ENCODE peak calls at places on chromosomes 16 and 17, in ten cellular contexts. K is stimulated activated CD4-positive, alpha-beta T cell treated with anti-CD3 and anti-CD28 coated beads, Interleukin-4, amount 100 ng/mL, for 48 hours; D is BE2C; F is activated T-cell treated with anti-CD3 and anti-CD28 coated beads for 48 hours; V is activated CD4-positive, alpha-beta T cell treated with anti-CD3 and anti-CD28 coated beads for 24 hours; R is activated T-helper 1 cell treated with anti-CD3 and anti-CD28 coated beads, Interleukin-2, amount 50 U/mL, for 16 hours; C is body of pancreas; Y is activated naive CD8-positive, alpha-beta T cell treated with anti-CD3 and anti-CD28 coated beads, Interleukin-2, amount 50 U/mL, for 16 hours; B is stimulated activated CD8-positive, alpha-beta memory T cell treated with anti-CD3 and anti-CD28 coated beads, Interleukin-2, amount 100 ng/mL, for 1 hour; A is EH. O is an unnamed sample.

GRCh38 chr16:12228607-12229499 is 252.3 kb downstream of the SNX29 start:
- DNase-seq in B (no peak), D (peak; percentile 62), Y (no peak), V (peak; percentile 11), R (no peak), K (peak; percentile 30), A (peak; percentile 87), F (peak; percentile 27), C (no peak), O (no peak)

GRCh38 chr16:986925-987581 is 5.5 kb downstream of the SOX8 start:
- DNase-seq in R (no peak), F (no peak), C (no peak), A (no peak), V (no peak), B (no peak), K (no peak), Y (no peak), D (peak; percentile 72), O (no peak)

GRCh38 chr16:76464973-76465620 is 187.9 kb downstream of the CNTNAP4 start:
- DNase-seq in Y (no peak), C (no peak), R (no peak), A (no peak), D (no peak), K (no peak), F (no peak), V (no peak), B (no peak), O (no peak)

GRCh38 chr17:53707546-53707945 is 115.2 kb upstream of the KIF2B start:
- DNase-seq in C (no peak), Y (no peak), V (no peak), R (no peak), D (no peak), B (no peak), K (no peak), A (no peak), F (no peak), O (no peak)

GRCh38 chr16:82945420-82946096 is 318.8 kb downstream of the CDH13 start:
- DNase-seq in F (no peak), D (no peak), C (no peak), Y (no peak), B (no peak), R (no peak), A (peak; percentile 25), K (no peak), V (no peak), O (no peak)

GRCh38 chr16:81384006-81384405 is 60.6 kb upstream of the CMIP start:
- DNase-seq in Y (no peak), F (no peak), K (no peak), B (no peak), C (no peak), V (no peak), D (no peak), R (no peak), A (peak; percentile 51), O (no peak)

GRCh38 chr17:64094412-64094811 is 35.5 kb downstream of the ERN1 start:
- DNase-seq in B (no peak), K (no peak), F (no peak), R (no peak), D (no peak), Y (no peak), C (no peak), V (no peak), A (no peak), O (no peak)

GRCh38 chr17:37488009-37488604 is 1.6 kb upstream of the DUSP14 start:
- DNase-seq in D (no peak), Y (no peak), F (no peak), C (no peak), A (peak; percentile 99), R (no peak), B (no peak), K (no peak), V (no peak), O (peak; percentile 45)

GRCh38 chr16:66473654-66474519 is 46.8 kb downstream of the BEAN1 start:
- DNase-seq in Y (no peak), R (no peak), D (no peak), V (no peak), F (no peak), B (no peak), K (no peak), A (no peak), C (no peak), O (no peak)

GRCh38 chr16:3144331-3144881 is 9.6 kb downstream of the ZNF213 start:
- DNase-seq in V (no peak), K (no peak), D (no peak), F (no peak), A (no peak), B (no peak), R (no peak), Y (no peak), C (no peak), O (no peak)

GRCh38 chr17:45436161-45436560 is 3.5 kb upstream of the ARHGAP27 start:
- DNase-seq in B (no peak), A (no peak), F (no peak), V (no peak), Y (no peak), D (no peak), C (no peak), K (no peak), R (no peak), O (no peak)

GRCh38 chr17:72332367-72332766 is 211.5 kb downstream of the SOX9 start:
- DNase-seq in F (no peak), V (no peak), A (peak; percentile 11), B (no peak), Y (no peak), R (no peak), D (no peak), C (no peak), K (no peak), O (no peak)

GRCh38 chr16:12405083-12405482 is 398.6 kb downstream of the CPPED1 start:
- DNase-seq in C (no peak), D (no peak), A (no peak), R (no peak), K (no peak), Y (no peak), B (no peak), F (no peak), V (no peak), O (no peak)

GRCh38 chr17:4204676-4205075 is 59.1 kb downstream of the ANKFY1 start:
- DNase-seq in Y (no peak), D (no peak), K (no peak), R (no peak), B (no peak), F (no peak), C (no peak), V (no peak), A (peak; percentile 100), O (peak; percentile 35)

GRCh38 chr17:4554441-4554996 is 665 bp downstream of the MYBBP1A start:
- DNase-seq in C (no peak), F (no peak), R (no peak), V (no peak), K (no peak), D (peak; percentile 2), A (no peak), Y (no peak), B (no peak), O (no peak)

GRCh38 chr16:29674188-29674587 is 4.8 kb upstream of the QPRT start:
- DNase-seq in D (peak; percentile 18), F (no peak), C (no peak), A (peak; percentile 37), R (no peak), V (no peak), Y (no peak), B (no peak), K (no peak), O (no peak)

GRCh38 chr16:78647019-78647418 is 547.6 kb downstream of the WWOX start:
- DNase-seq in K (no peak), V (no peak), C (no peak), D (no peak), Y (no peak), R (no peak), A (no peak), F (no peak), B (no peak), O (no peak)

GRCh38 chr17:51445934-51446333 is 185.6 kb downstream of the UTP18 start:
- DNase-seq in V (no peak), A (no peak), K (no peak), C (no peak), R (no peak), Y (no peak), F (no peak), D (no peak), B (no peak), O (no peak)

GRCh38 chr16:76226011-76226410 is 51.2 kb upstream of the CNTNAP4 start:
- DNase-seq in F (no peak), C (no peak), A (no peak), V (no peak), Y (no peak), K (no peak), D (no peak), B (no peak), R (no peak), O (no peak)

GRCh38 chr17:11624968-11625367 is 26.7 kb downstream of the DNAH9 start:
- DNase-seq in R (no peak), D (no peak), Y (no peak), B (no peak), K (no peak), F (no peak), A (no peak), V (no peak), C (no peak), O (no peak)

O was measured in lung.